ENCODE peak calls at places on chromosome 17, in seven cellular contexts. One of them, this sample, is unnamed.

GRCh38 chr17:76243826-76244679 is 3.8 kb upstream of the RNF157 start:
- DNase-seq in MCF 10A: no peak
- DNase-seq in Calu3: no peak
- DNase-seq in neural crest cell: no peak
- DNase-seq in tibial nerve: no peak
- DNase-seq in WTC11: no peak
- DNase-seq in endothelial cell of umbilical vein: no peak
- DNase-seq in this sample: no peak

GRCh38 chr17:30093463-30094147 is 23.0 kb upstream of the NSRP1 start:
- DNase-seq in neural crest cell: peak; percentile 79
- DNase-seq in Calu3: peak; percentile 69
- DNase-seq in endothelial cell of umbilical vein: peak; percentile 72
- DNase-seq in tibial nerve: no peak
- DNase-seq in MCF 10A: peak; percentile 73
- DNase-seq in WTC11: peak; percentile 72
- DNase-seq in this sample: no peak

GRCh38 chr17:19010729-19011505 is 6.4 kb upstream of the FAM83G start:
- DNase-seq in WTC11: no peak
- DNase-seq in MCF 10A: peak; percentile 53
- DNase-seq in tibial nerve: no peak
- DNase-seq in neural crest cell: no peak
- DNase-seq in endothelial cell of umbilical vein: no peak
- DNase-seq in Calu3: no peak
- DNase-seq in this sample: no peak

GRCh38 chr17:83053779-83054451 is 25.5 kb upstream of the METRNL start:
- DNase-seq in endothelial cell of umbilical vein: no peak
- DNase-seq in WTC11: no peak
- DNase-seq in Calu3: no peak
- DNase-seq in MCF 10A: no peak
- DNase-seq in neural crest cell: no peak
- DNase-seq in tibial nerve: peak; percentile 25
- DNase-seq in this sample: no peak

GRCh38 chr17:67680445-67681224 is 37.1 kb upstream of the NOL11 start:
- DNase-seq in Calu3: no peak
- DNase-seq in endothelial cell of umbilical vein: no peak
- DNase-seq in neural crest cell: no peak
- DNase-seq in WTC11: no peak
- DNase-seq in tibial nerve: no peak
- DNase-seq in MCF 10A: no peak
- DNase-seq in this sample: no peak

GRCh38 chr17:835263-835662 is 53.1 kb downstream of the MRM3 start:
- DNase-seq in WTC11: no peak
- DNase-seq in neural crest cell: no peak
- DNase-seq in endothelial cell of umbilical vein: peak; percentile 37
- DNase-seq in tibial nerve: no peak
- DNase-seq in Calu3: peak; percentile 4
- DNase-seq in MCF 10A: no peak
- DNase-seq in this sample: no peak

GRCh38 chr17:20008242-20009051 is 712 bp upstream of the SPECC1 start:
- DNase-seq in Calu3: peak; percentile 13
- DNase-seq in tibial nerve: no peak
- DNase-seq in WTC11: peak; percentile 54
- DNase-seq in neural crest cell: no peak
- DNase-seq in MCF 10A: no peak
- DNase-seq in endothelial cell of umbilical vein: no peak
- DNase-seq in this sample: no peak

GRCh38 chr17:76266244-76266938 is 1.2 kb downstream of the UBALD2 start:
- DNase-seq in MCF 10A: no peak
- DNase-seq in Calu3: no peak
- DNase-seq in endothelial cell of umbilical vein: peak; percentile 53
- DNase-seq in tibial nerve: no peak
- DNase-seq in WTC11: no peak
- DNase-seq in neural crest cell: no peak
- DNase-seq in this sample: no peak

GRCh38 chr17:21425321-21425720 is 49.2 kb downstream of the KCNJ12 start:
- DNase-seq in tibial nerve: no peak
- DNase-seq in MCF 10A: no peak
- DNase-seq in neural crest cell: no peak
- DNase-seq in Calu3: no peak
- DNase-seq in WTC11: no peak
- DNase-seq in endothelial cell of umbilical vein: no peak
- DNase-seq in this sample: no peak

GRCh38 chr17:7233701-7234099 is 617 bp downstream of the DVL2 start:
- DNase-seq in Calu3: no peak
- DNase-seq in tibial nerve: no peak
- DNase-seq in MCF 10A: no peak
- DNase-seq in endothelial cell of umbilical vein: no peak
- DNase-seq in WTC11: no peak
- DNase-seq in neural crest cell: no peak
- DNase-seq in this sample: no peak

GRCh38 chr17:19371259-19372003 is 6.9 kb upstream of the MAPK7 start:
- DNase-seq in MCF 10A: no peak
- DNase-seq in endothelial cell of umbilical vein: no peak
- DNase-seq in neural crest cell: no peak
- DNase-seq in Calu3: no peak
- DNase-seq in WTC11: no peak
- DNase-seq in tibial nerve: no peak
- DNase-seq in this sample: no peak

GRCh38 chr17:67362173-67362572 is 4.2 kb downstream of the PSMD12 start:
- DNase-seq in Calu3: no peak
- DNase-seq in neural crest cell: no peak
- DNase-seq in tibial nerve: no peak
- DNase-seq in MCF 10A: no peak
- DNase-seq in WTC11: no peak
- DNase-seq in endothelial cell of umbilical vein: no peak
- DNase-seq in this sample: no peak

GRCh38 chr17:83200746-83201145 is 121.3 kb downstream of the METRNL start:
- DNase-seq in Calu3: no peak
- DNase-seq in WTC11: no peak
- DNase-seq in MCF 10A: no peak
- DNase-seq in endothelial cell of umbilical vein: no peak
- DNase-seq in neural crest cell: no peak
- DNase-seq in tibial nerve: peak; percentile 13
- DNase-seq in this sample: no peak

GRCh38 chr17:74295625-74296547 is 21.9 kb downstream of the DNAI2 start:
- DNase-seq in neural crest cell: no peak
- DNase-seq in endothelial cell of umbilical vein: no peak
- DNase-seq in tibial nerve: no peak
- DNase-seq in WTC11: no peak
- DNase-seq in MCF 10A: no peak
- DNase-seq in Calu3: no peak
- DNase-seq in this sample: no peak

DNA sequence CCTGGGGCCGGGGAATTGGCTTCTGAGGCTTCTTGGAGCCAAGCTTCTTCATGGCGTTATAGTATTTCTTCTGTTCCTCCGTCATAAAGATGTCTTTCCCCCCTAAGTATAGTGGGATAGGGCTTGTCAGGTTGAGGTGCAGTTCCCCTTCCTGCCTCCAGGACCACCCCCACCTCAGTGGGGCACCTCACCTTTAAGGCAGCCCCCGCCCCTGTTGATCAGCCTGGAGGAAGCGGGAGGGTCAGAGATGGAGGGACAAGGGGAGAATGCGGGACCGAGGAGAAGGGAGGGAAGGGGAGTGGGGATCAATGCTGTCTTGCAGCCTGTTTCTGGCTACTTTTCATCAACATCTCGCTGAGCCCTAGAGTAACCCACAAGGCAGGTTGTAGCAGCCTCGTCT is 11.6 kb upstream of the CD79B start:
- DNase-seq in MCF 10A: no peak
- DNase-seq in endothelial cell of umbilical vein: no peak
- DNase-seq in tibial nerve: no peak
- DNase-seq in Calu3: no peak
- DNase-seq in WTC11: no peak
- DNase-seq in neural crest cell: no peak
- DNase-seq in this sample: no peak
- TF ChIP-seq CTCF in MCF 10A: peak; percentile 10
- TF ChIP-seq CTCF in endothelial cell of umbilical vein: peak; percentile 4
- TF ChIP-seq CTCF in tibial nerve: no peak
- TF ChIP-seq CTCF in Calu3: no peak
- TF ChIP-seq CTCF in WTC11: peak; percentile 39
- TF ChIP-seq CTCF in neural crest cell: no peak
- TF ChIP-seq CTCF in this sample: no peak

DNA sequence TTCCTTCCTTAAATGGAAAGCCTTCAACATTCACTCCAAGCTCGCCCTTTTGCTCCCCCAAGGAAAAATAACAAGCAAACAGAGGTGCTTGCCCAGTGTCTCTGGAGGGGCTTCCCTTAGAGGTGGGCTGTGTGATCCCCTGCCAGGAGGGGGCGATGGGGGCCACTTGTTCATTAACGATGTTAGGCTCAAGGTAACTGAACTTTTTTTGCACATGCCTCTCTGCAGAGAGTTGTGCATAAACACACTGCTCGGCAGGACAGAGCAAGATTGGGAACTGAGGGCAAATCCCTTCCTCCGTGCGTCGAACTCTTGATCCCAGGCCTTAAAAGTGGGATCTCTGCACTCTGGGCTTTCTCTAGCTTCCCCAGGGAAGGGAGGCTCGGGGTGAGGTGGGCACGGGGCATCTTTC is 15.5 kb upstream of the NAGLU start:
- DNase-seq in MCF 10A: no peak
- DNase-seq in endothelial cell of umbilical vein: no peak
- DNase-seq in neural crest cell: peak; percentile 27
- DNase-seq in tibial nerve: no peak
- DNase-seq in WTC11: peak; percentile 34
- DNase-seq in Calu3: peak; percentile 57
- DNase-seq in this sample: no peak
- TF ChIP-seq CTCF in MCF 10A: peak; percentile 47
- TF ChIP-seq CTCF in endothelial cell of umbilical vein: peak; percentile 24
- TF ChIP-seq CTCF in neural crest cell: peak; percentile 46
- TF ChIP-seq CTCF in tibial nerve: no peak
- TF ChIP-seq CTCF in WTC11: no peak
- TF ChIP-seq CTCF in Calu3: peak; percentile 74
- TF ChIP-seq CTCF in this sample: no peak

DNA sequence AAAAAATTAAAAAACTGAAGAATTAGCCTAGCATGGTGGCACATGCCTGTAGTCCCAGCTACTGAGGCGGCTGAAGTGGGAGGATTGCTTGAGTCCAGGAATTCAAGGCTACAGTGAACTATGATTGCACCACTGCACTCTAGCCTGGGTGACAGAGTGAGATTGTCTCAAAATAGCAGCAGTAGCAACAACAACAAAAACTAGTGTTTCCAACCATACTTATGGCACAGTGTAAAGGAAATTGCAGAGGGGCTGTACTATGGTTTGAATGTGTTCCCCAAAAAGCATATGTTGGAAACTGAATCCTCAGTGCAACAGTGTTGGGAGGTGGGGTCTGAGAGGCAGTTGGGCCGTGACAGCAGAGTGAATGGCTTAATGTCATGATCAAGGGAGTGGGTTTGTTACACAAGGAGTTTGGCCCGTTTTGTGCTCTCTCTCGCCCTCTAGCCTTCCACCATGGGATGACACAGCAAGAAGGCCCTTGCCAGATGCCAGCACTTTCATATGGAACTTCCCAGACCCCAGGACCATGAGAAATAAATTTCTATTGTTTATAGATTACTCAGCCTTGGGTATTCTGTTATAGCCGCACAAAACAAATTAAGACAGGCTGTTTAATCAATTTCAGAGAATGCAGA is 70.0 kb downstream of the PGS1 start:
- DNase-seq in endothelial cell of umbilical vein: no peak
- DNase-seq in tibial nerve: no peak
- DNase-seq in MCF 10A: no peak
- DNase-seq in WTC11: no peak
- DNase-seq in neural crest cell: no peak
- DNase-seq in Calu3: no peak
- DNase-seq in this sample: no peak
- TF ChIP-seq CTCF in endothelial cell of umbilical vein: no peak
- TF ChIP-seq CTCF in tibial nerve: no peak
- TF ChIP-seq CTCF in MCF 10A: no peak
- TF ChIP-seq CTCF in WTC11: no peak
- TF ChIP-seq CTCF in neural crest cell: peak; percentile 35
- TF ChIP-seq CTCF in Calu3: no peak
- TF ChIP-seq CTCF in this sample: no peak

GRCh38 chr17:29084476-29085148 is 41.7 kb downstream of the PIPOX start:
- DNase-seq in tibial nerve: no peak
- DNase-seq in Calu3: no peak
- DNase-seq in neural crest cell: no peak
- DNase-seq in endothelial cell of umbilical vein: no peak
- DNase-seq in WTC11: no peak
- DNase-seq in MCF 10A: no peak
- DNase-seq in this sample: no peak
- TF ChIP-seq CTCF in tibial nerve: no peak
- TF ChIP-seq CTCF in Calu3: no peak
- TF ChIP-seq CTCF in neural crest cell: no peak
- TF ChIP-seq CTCF in endothelial cell of umbilical vein: no peak
- TF ChIP-seq CTCF in WTC11: no peak
- TF ChIP-seq CTCF in MCF 10A: no peak
- TF ChIP-seq CTCF in this sample: no peak

GRCh38 chr17:80969674-80970043 is 22.0 kb upstream of the CHMP6 start:
- DNase-seq in neural crest cell: no peak
- DNase-seq in tibial nerve: no peak
- DNase-seq in Calu3: no peak
- DNase-seq in endothelial cell of umbilical vein: no peak
- DNase-seq in WTC11: no peak
- DNase-seq in MCF 10A: no peak
- DNase-seq in this sample: no peak

GRCh38 chr17:80968602-80969029 is 23.0 kb upstream of the CHMP6 start:
- DNase-seq in WTC11: no peak
- DNase-seq in MCF 10A: no peak
- DNase-seq in neural crest cell: no peak
- DNase-seq in Calu3: no peak
- DNase-seq in tibial nerve: no peak
- DNase-seq in endothelial cell of umbilical vein: no peak
- DNase-seq in this sample: no peak

GRCh38 chr17:80969030-80969673 is 22.5 kb upstream of the CHMP6 start:
- DNase-seq in endothelial cell of umbilical vein: no peak
- DNase-seq in WTC11: no peak
- DNase-seq in neural crest cell: no peak
- DNase-seq in MCF 10A: no peak
- DNase-seq in tibial nerve: no peak
- DNase-seq in Calu3: no peak
- DNase-seq in this sample: no peak

GRCh38 chr17:80970762-80971703 is 20.6 kb upstream of the CHMP6 start:
- DNase-seq in tibial nerve: no peak
- DNase-seq in Calu3: no peak
- DNase-seq in endothelial cell of umbilical vein: no peak
- DNase-seq in MCF 10A: no peak
- DNase-seq in WTC11: no peak
- DNase-seq in neural crest cell: no peak
- DNase-seq in this sample: no peak

GRCh38 chr17:80970044-80970761 is 21.4 kb upstream of the CHMP6 start:
- DNase-seq in tibial nerve: no peak
- DNase-seq in endothelial cell of umbilical vein: no peak
- DNase-seq in Calu3: peak; percentile 32
- DNase-seq in neural crest cell: no peak
- DNase-seq in WTC11: peak; percentile 58
- DNase-seq in MCF 10A: peak; percentile 36
- DNase-seq in this sample: no peak
- TF ChIP-seq CTCF in tibial nerve: peak; percentile 66
- TF ChIP-seq CTCF in endothelial cell of umbilical vein: peak; percentile 12
- TF ChIP-seq CTCF in Calu3: no peak
- TF ChIP-seq CTCF in neural crest cell: peak; percentile 53
- TF ChIP-seq CTCF in WTC11: no peak
- TF ChIP-seq CTCF in MCF 10A: peak; percentile 9
- TF ChIP-seq CTCF in this sample: peak; percentile 60